ENCODE peak calls at places on chromosome 6, in seven cellular contexts. J, M, N, E, I, S and Y are unnamed samples.

GRCh38 chr6:29892696-29893095 is 49.6 kb upstream of the HLA-A start:
- DNase-seq in S (no peak), J (no peak), E (no peak), N (no peak), I (no peak), M (no peak), Y (no peak)

GRCh38 chr6:110188791-110189190 is 8.6 kb downstream of the CDC40 start:
- DNase-seq in N (no peak), S (no peak), J (no peak), M (no peak), I (no peak), E (no peak), Y (no peak)

GRCh38 chr6:20313960-20314530 is 87.6 kb upstream of the E2F3 start:
- DNase-seq in E (no peak), I (no peak), J (no peak), S (no peak), N (no peak), M (no peak), Y (no peak)

GRCh38 chr6:2102316-2102883 is 143.0 kb downstream of the GMDS start:
- DNase-seq in S (peak; percentile 1), N (peak; percentile 66), I (no peak), J (no peak), E (no peak), M (peak; percentile 80), Y (no peak)

GRCh38 chr6:90083891-90084290 is 189.6 kb downstream of the GJA10 start:
- DNase-seq in E (no peak), M (no peak), N (no peak), I (no peak), S (no peak), J (no peak), Y (no peak)

GRCh38 chr6:28597217-28597835 is 71.6 kb downstream of the GPX5 start:
- DNase-seq in S (no peak), M (peak; percentile 48), J (no peak), I (no peak), E (no peak), N (peak; percentile 61), Y (peak; percentile 82)

GRCh38 chr6:152246554-152247337 is 390.4 kb downstream of the SYNE1 start:
- DNase-seq in N (peak; percentile 42), S (no peak), M (no peak), J (peak; percentile 42), E (no peak), I (no peak), Y (peak; percentile 13)

GRCh38 chr6:69026243-69026642 is 391.2 kb downstream of the ADGRB3 start:
- DNase-seq in J (no peak), M (no peak), I (no peak), N (no peak), E (no peak), S (no peak), Y (peak; percentile 38)

GRCh38 chr6:37536462-37537225 is 37.0 kb upstream of the CCDC167 start:
- DNase-seq in J (no peak), I (no peak), M (no peak), E (no peak), S (no peak), N (no peak), Y (no peak)

GRCh38 chr6:119308994-119309657 is 40.4 kb downstream of the MAN1A1 start:
- DNase-seq in E (no peak), J (no peak), M (no peak), N (peak; percentile 15), I (no peak), S (no peak), Y (no peak)

GRCh38 chr6:52551483-52552277 is 25.2 kb downstream of the TRAM2 start:
- DNase-seq in J (peak; percentile 69), M (peak; percentile 94), I (no peak), S (no peak), E (peak; percentile 67), N (peak; percentile 80), Y (peak; percentile 69)

GRCh38 chr6:128696651-128697391 is 176.4 kb upstream of the PTPRK start:
- DNase-seq in N (peak; percentile 63), E (no peak), J (no peak), I (no peak), M (peak; percentile 83), S (no peak), Y (peak; percentile 74)

DNA sequence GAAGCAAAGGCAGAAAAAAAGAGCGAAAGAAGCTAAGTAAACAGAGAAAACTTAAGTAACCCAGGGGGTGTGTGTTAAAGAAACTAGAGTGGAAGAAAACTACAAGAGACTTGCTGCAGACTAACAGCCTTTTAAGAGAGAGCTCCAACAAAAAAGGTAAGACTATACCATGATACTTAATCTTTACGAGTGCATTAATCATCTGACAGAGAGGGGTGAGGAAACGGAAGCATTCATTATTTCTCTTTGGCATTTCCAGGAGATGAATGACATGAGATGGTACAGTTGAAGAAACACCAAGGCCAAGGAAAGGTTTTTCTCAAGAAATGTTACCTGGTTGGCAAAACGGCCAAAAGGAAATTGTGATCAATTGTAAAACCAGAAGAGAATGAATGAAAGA is 906.8 kb downstream of the QKI start:
- DNase-seq in J (no peak), S (no peak), N (no peak), E (no peak), M (no peak), I (no peak), Y (no peak)
- H3K4me3 ChIP-seq in J (no peak overlapping the region), S (no peak overlapping the region), N (no peak overlapping the region), E (no peak overlapping the region), M (no peak overlapping the region), I (no peak overlapping the region), Y (no peak overlapping the region)

DNA sequence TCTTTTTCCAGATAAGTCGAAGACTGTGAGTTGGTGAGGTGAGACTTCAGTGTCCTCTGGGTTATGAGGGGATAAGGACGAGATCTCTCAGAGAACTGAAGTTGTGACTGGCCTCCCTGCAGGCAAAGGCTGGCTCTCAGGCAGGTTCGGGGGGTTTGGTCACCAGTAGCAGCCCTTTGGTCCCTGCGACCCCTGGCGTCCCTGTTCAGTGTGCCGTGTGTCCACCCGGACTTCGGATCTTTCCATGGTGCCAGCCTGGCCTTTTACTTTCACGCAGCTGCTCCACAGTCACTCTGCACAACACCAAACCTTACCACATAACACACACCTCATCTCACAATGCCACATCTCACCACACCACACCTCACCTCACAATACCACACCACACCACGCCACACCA is 131.9 kb downstream of the ERMARD start:
- DNase-seq in J (no peak), I (no peak), M (no peak), E (no peak), N (no peak), S (no peak), Y (no peak)
- H3K27ac ChIP-seq in J (no peak overlapping the region), I (no peak overlapping the region), M (no peak overlapping the region), E (no peak overlapping the region), N (no peak overlapping the region), S (no peak overlapping the region), Y (no peak overlapping the region)

GRCh38 chr6:123589317-123589716 is 47.4 kb downstream of the TRDN start:
- DNase-seq in E (no peak), I (no peak), J (no peak), M (peak; percentile 7), N (no peak), S (no peak), Y (no peak)

GRCh38 chr6:123588546-123588895 is 48.2 kb downstream of the TRDN start:
- DNase-seq in I (no peak), S (no peak), J (no peak), N (no peak), E (no peak), M (no peak), Y (no peak)

GRCh38 chr6:123589973-123590372 is 46.8 kb downstream of the TRDN start:
- DNase-seq in N (no peak), M (no peak), I (no peak), J (no peak), S (no peak), E (no peak), Y (no peak)

GRCh38 chr6:123592426-123592825 is 44.3 kb downstream of the TRDN start:
- DNase-seq in M (no peak), E (no peak), S (no peak), N (no peak), I (no peak), J (no peak), Y (no peak)

DNA sequence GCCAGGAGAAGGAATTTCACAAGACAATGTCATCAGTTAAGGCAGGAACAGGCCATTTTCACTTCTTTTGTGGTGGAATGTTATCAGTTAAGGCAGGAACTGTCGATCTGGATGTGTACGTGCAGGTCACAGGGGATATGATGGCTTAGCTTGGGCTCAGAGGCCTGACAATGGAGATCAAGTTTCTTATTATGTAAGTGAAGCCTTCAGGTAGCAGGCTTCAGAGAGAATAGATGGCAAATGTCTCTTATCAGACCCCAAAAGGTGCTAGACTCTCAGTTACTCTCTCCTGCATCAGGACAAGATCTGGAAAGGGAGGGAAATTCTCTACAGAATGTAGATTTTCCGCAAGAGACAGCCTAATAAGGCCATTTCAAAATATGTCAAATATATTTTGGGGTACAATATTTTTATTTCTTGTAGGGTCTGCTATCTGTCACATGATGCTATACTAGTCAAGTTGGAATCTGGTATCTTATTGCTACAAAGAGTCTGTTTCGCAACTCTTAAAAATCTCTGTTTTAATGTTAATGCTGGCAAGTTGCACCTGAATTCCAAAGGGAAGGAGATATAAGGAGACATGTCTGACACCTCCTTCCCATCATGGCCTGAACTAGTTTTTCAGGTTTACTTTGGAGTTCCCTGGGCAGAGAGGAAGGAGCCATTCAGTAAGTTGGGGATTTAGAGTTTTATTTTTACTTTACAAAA is 48.8 kb downstream of the TRDN start:
- DNase-seq in S (no peak), I (no peak), N (no peak), J (no peak), M (no peak), E (no peak), Y (no peak)
- H3K4me3 ChIP-seq in S (no peak overlapping the region), I (no peak overlapping the region), N (no peak overlapping the region), J (no peak overlapping the region), M (no peak overlapping the region), E (no peak overlapping the region), Y (no peak overlapping the region)

GRCh38 chr6:167247814-167248595 is 43.1 kb upstream of the UNC93A start:
- DNase-seq in I (no peak), M (no peak), J (no peak), N (no peak), E (no peak), S (no peak), Y (no peak)
- H3K27ac ChIP-seq in I (no peak overlapping the region), M (no peak overlapping the region), J (no peak overlapping the region), N (no peak overlapping the region), E (no peak overlapping the region), S (no peak overlapping the region), Y (no peak overlapping the region)

DNA sequence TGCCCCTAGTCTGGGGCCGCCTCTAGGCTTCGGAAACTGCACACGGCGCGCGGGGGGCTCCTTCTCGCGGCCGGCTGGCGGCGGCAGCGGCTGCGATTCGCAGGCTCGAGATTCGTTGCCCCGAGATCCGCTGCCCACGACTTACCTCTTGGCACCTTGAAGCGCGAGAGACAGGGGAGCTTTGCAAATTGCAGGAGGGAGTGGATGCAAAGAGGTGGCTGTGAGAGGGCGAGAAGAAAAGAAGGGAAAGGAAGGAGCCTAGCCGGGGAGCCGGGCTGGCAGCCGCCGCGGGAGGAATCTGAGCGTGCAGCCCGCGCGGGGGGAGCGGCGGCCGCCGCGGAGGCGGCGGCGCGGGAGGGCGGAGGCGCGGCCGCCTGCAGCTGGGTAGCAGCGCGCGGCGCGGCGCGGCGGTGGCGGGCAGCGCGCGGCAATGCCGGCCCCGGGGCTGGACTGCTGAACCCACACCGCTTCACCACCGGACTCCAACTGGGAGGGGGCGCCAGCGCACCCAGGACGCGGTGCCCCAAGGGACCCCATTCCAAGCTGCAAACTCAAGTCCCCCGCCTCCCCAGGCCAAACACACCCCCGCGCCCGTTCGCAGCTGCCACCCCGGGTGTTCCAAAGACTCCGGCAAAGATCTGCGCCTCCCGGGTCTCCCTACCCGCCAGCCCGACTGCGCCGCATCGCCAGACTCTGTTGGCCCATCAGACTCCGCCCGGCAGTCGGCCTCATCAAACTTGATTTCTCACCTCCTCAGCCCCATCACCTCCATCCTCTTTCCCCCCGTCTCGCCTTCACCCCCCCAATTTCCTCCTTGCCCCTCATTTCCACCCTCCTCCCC is 44.2 kb upstream of the SUPT3H start:
- DNase-seq in I (peak; percentile 22), S (peak; percentile 64), E (peak; percentile 68), M (peak; percentile 48), N (peak; percentile 81), J (peak; percentile 46), Y (peak; percentile 54)
- H3K4me3 ChIP-seq in I (peak overlapping the region; percentile 79), S (peak overlapping the region; percentile 89), E (peak overlapping the region; percentile 60), M (peak overlapping the region; percentile 24), N (peak overlapping the region; percentile 85), J (peak overlapping the region; percentile 53), Y (peak overlapping the region; percentile 98)

GRCh38 chr6:135940783-135941182 is 89.3 kb downstream of the PDE7B start:
- DNase-seq in N (no peak), E (no peak), M (no peak), S (no peak), I (no peak), J (no peak), Y (no peak)
- H3K27ac ChIP-seq in N (no peak overlapping the region), E (no peak overlapping the region), M (no peak overlapping the region), S (no peak overlapping the region), I (no peak overlapping the region), J (no peak overlapping the region), Y (no peak overlapping the region)